ENCODE peak calls at places on chromosomes 11 and 22, in eight cellular contexts. One of them, this sample, is unnamed.

GRCh38 chr11:62726156-62727006 is 876 bp downstream of the HNRNPUL2 start:
- DNase-seq in A549: no peak
- DNase-seq in CD8-positive, alpha-beta T cell: no peak
- DNase-seq in right cardiac atrium: no peak
- DNase-seq in HCT116: no peak
- DNase-seq in GM23338: no peak
- DNase-seq in suprapubic skin: peak; percentile 73
- DNase-seq in uterus: no peak
- DNase-seq in this sample: no peak

GRCh38 chr22:34608716-34609115 is 457.2 kb upstream of the ISX start:
- DNase-seq in A549: no peak
- DNase-seq in CD8-positive, alpha-beta T cell: no peak
- DNase-seq in right cardiac atrium: no peak
- DNase-seq in HCT116: no peak
- DNase-seq in GM23338: no peak
- DNase-seq in suprapubic skin: no peak
- DNase-seq in uterus: no peak
- DNase-seq in this sample: no peak

GRCh38 chr22:39750759-39751158 is 142.8 kb downstream of the ENTHD1 start:
- DNase-seq in A549: no peak
- DNase-seq in CD8-positive, alpha-beta T cell: no peak
- DNase-seq in right cardiac atrium: no peak
- DNase-seq in HCT116: no peak
- DNase-seq in GM23338: no peak
- DNase-seq in suprapubic skin: no peak
- DNase-seq in uterus: no peak
- DNase-seq in this sample: no peak

GRCh38 chr11:27456140-27456801 is 16.3 kb downstream of the LGR4 start:
- DNase-seq in A549: no peak
- DNase-seq in CD8-positive, alpha-beta T cell: no peak
- DNase-seq in right cardiac atrium: no peak
- DNase-seq in HCT116: no peak
- DNase-seq in GM23338: no peak
- DNase-seq in suprapubic skin: no peak
- DNase-seq in uterus: no peak
- DNase-seq in this sample: no peak

GRCh38 chr11:120336641-120337132 is 474 bp downstream of the ARHGEF12 start:
- DNase-seq in A549: peak; percentile 31
- DNase-seq in CD8-positive, alpha-beta T cell: no peak
- DNase-seq in right cardiac atrium: peak; percentile 66
- DNase-seq in HCT116: no peak
- DNase-seq in GM23338: peak; percentile 47
- DNase-seq in suprapubic skin: peak; percentile 84
- DNase-seq in uterus: peak; percentile 46
- DNase-seq in this sample: peak; percentile 62

GRCh38 chr11:88293931-88294330 is 43.6 kb downstream of the CTSC start:
- DNase-seq in A549: no peak
- DNase-seq in CD8-positive, alpha-beta T cell: no peak
- DNase-seq in right cardiac atrium: peak; percentile 12
- DNase-seq in HCT116: no peak
- DNase-seq in GM23338: no peak
- DNase-seq in suprapubic skin: no peak
- DNase-seq in uterus: no peak
- DNase-seq in this sample: no peak

GRCh38 chr22:43197271-43197941 is 10.5 kb upstream of the TTLL12 start:
- DNase-seq in A549: no peak
- DNase-seq in CD8-positive, alpha-beta T cell: no peak
- DNase-seq in right cardiac atrium: no peak
- DNase-seq in HCT116: no peak
- DNase-seq in GM23338: no peak
- DNase-seq in suprapubic skin: no peak
- DNase-seq in uterus: no peak
- DNase-seq in this sample: no peak

GRCh38 chr11:68974421-68975194 is 6.2 kb downstream of the MRGPRD start:
- DNase-seq in A549: peak; percentile 62
- DNase-seq in CD8-positive, alpha-beta T cell: no peak
- DNase-seq in right cardiac atrium: no peak
- DNase-seq in HCT116: peak; percentile 77
- DNase-seq in GM23338: peak; percentile 68
- DNase-seq in suprapubic skin: peak; percentile 31
- DNase-seq in uterus: no peak
- DNase-seq in this sample: no peak

GRCh38 chr11:75547617-75548054 is 14.4 kb upstream of the SERPINH1 start:
- DNase-seq in A549: peak; percentile 89
- DNase-seq in CD8-positive, alpha-beta T cell: no peak
- DNase-seq in right cardiac atrium: peak; percentile 71
- DNase-seq in HCT116: no peak
- DNase-seq in GM23338: peak; percentile 89
- DNase-seq in suprapubic skin: no peak
- DNase-seq in uterus: peak; percentile 85
- DNase-seq in this sample: peak; percentile 57

DNA sequence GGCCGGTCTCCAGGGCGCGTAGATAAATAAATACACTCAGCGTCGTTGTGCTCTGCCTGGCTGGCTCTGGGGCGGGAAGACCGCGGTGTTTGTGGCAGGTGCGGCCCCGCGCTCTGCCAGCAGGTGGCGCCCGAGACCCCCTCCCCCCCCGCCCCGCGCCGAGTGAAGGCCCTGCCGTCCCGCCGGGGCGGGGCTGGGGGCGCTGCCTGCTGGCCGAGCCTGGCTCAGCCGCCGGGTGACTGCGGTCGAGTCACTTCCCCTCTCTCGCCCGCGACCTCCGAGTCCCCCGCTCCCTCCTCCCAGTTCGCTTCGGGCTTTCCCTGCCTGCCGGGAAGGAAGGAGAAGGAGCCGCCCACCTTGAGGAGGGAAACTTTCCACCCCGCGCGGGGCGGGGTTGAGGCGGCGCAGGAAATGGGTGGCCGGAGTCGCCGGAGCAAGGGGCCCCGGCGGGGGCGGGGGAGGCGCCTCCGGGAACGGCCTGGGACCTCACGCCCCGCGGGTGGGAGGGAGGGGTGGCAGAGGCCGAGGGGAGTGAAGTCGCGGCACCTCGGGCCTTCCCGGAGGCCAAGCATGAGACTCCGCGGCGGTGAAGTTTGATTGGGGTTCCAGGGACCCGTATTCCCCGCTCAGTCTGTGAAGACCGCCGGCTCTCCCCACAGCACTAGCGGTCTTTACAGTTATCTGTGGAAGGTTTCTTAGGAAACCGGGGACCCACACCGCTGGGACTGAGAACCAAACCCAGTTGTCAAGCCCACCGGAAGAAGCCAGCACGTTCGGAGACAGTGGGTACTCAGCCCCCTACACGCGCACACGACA is 1.5 kb upstream of the EHBP1L1 start:
- DNase-seq in A549: peak; percentile 89
- DNase-seq in CD8-positive, alpha-beta T cell: peak; percentile 57
- DNase-seq in right cardiac atrium: peak; percentile 98
- DNase-seq in HCT116: peak; percentile 83
- DNase-seq in GM23338: peak; percentile 92
- DNase-seq in suprapubic skin: peak; percentile 95
- DNase-seq in uterus: peak; percentile 90
- DNase-seq in this sample: peak; percentile 87
- H3K4me1 ChIP-seq in A549: peaks cover 57% of the 10 kb centered on the region
- H3K4me1 ChIP-seq in CD8-positive, alpha-beta T cell: peaks cover 59% of the 10 kb centered on the region
- H3K4me1 ChIP-seq in right cardiac atrium: peaks cover 14% of the 10 kb centered on the region
- H3K4me1 ChIP-seq in HCT116: peaks cover 47% of the 10 kb centered on the region
- H3K4me1 ChIP-seq in GM23338: peaks cover 23% of the 10 kb centered on the region
- H3K4me1 ChIP-seq in suprapubic skin: peaks cover 77% of the 10 kb centered on the region
- H3K4me1 ChIP-seq in uterus: peaks cover 12% of the 10 kb centered on the region
- H3K4me1 ChIP-seq in this sample: peaks cover 48% of the 10 kb centered on the region

GRCh38 chr11:86579406-86579731 is 93.0 kb downstream of the ME3 start:
- DNase-seq in A549: no peak
- DNase-seq in CD8-positive, alpha-beta T cell: no peak
- DNase-seq in right cardiac atrium: no peak
- DNase-seq in HCT116: no peak
- DNase-seq in GM23338: no peak
- DNase-seq in suprapubic skin: no peak
- DNase-seq in uterus: no peak
- DNase-seq in this sample: no peak

GRCh38 chr11:86578727-86579405 is 93.5 kb downstream of the ME3 start:
- DNase-seq in A549: no peak
- DNase-seq in CD8-positive, alpha-beta T cell: no peak
- DNase-seq in right cardiac atrium: no peak
- DNase-seq in HCT116: no peak
- DNase-seq in GM23338: no peak
- DNase-seq in suprapubic skin: no peak
- DNase-seq in uterus: no peak
- DNase-seq in this sample: no peak

GRCh38 chr11:86575927-86576326 is 96.5 kb downstream of the ME3 start:
- DNase-seq in A549: no peak
- DNase-seq in CD8-positive, alpha-beta T cell: no peak
- DNase-seq in right cardiac atrium: no peak
- DNase-seq in HCT116: no peak
- DNase-seq in GM23338: no peak
- DNase-seq in suprapubic skin: no peak
- DNase-seq in uterus: no peak
- DNase-seq in this sample: no peak

GRCh38 chr11:86576946-86577624 is 95.3 kb downstream of the ME3 start:
- DNase-seq in A549: no peak
- DNase-seq in CD8-positive, alpha-beta T cell: no peak
- DNase-seq in right cardiac atrium: no peak
- DNase-seq in HCT116: no peak
- DNase-seq in GM23338: no peak
- DNase-seq in suprapubic skin: no peak
- DNase-seq in uterus: no peak
- DNase-seq in this sample: no peak

GRCh38 chr11:86577663-86578636 is 94.5 kb downstream of the ME3 start:
- DNase-seq in A549: peak; percentile 63
- DNase-seq in CD8-positive, alpha-beta T cell: no peak
- DNase-seq in right cardiac atrium: peak; percentile 78
- DNase-seq in HCT116: peak; percentile 58
- DNase-seq in GM23338: no peak
- DNase-seq in suprapubic skin: peak; percentile 91
- DNase-seq in uterus: peak; percentile 87
- DNase-seq in this sample: peak; percentile 79
- H3K4me1 ChIP-seq in A549: peaks cover 89% of the 10 kb centered on the region
- H3K4me1 ChIP-seq in CD8-positive, alpha-beta T cell: no peaks in the 10 kb centered on the region
- H3K4me1 ChIP-seq in right cardiac atrium: peaks cover 20% of the 10 kb centered on the region
- H3K4me1 ChIP-seq in HCT116: peaks cover 17% of the 10 kb centered on the region
- H3K4me1 ChIP-seq in GM23338: no peaks in the 10 kb centered on the region
- H3K4me1 ChIP-seq in suprapubic skin: peaks cover 15% of the 10 kb centered on the region
- H3K4me1 ChIP-seq in uterus: peaks cover 12% of the 10 kb centered on the region
- H3K4me1 ChIP-seq in this sample: peaks cover 4% of the 10 kb centered on the region

GRCh38 chr11:12815150-12815523 is 140.9 kb downstream of the TEAD1 start:
- DNase-seq in A549: no peak
- DNase-seq in CD8-positive, alpha-beta T cell: no peak
- DNase-seq in right cardiac atrium: no peak
- DNase-seq in HCT116: no peak
- DNase-seq in GM23338: no peak
- DNase-seq in suprapubic skin: no peak
- DNase-seq in uterus: no peak
- DNase-seq in this sample: no peak

GRCh38 chr11:12813371-12814225 is 139.4 kb downstream of the TEAD1 start:
- DNase-seq in A549: peak; percentile 61
- DNase-seq in CD8-positive, alpha-beta T cell: no peak
- DNase-seq in right cardiac atrium: peak; percentile 41
- DNase-seq in HCT116: no peak
- DNase-seq in GM23338: no peak
- DNase-seq in suprapubic skin: no peak
- DNase-seq in uterus: peak; percentile 81
- DNase-seq in this sample: peak; percentile 43

GRCh38 chr11:12810497-12810896 is 136.3 kb downstream of the TEAD1 start:
- DNase-seq in A549: no peak
- DNase-seq in CD8-positive, alpha-beta T cell: no peak
- DNase-seq in right cardiac atrium: peak; percentile 64
- DNase-seq in HCT116: no peak
- DNase-seq in GM23338: no peak
- DNase-seq in suprapubic skin: no peak
- DNase-seq in uterus: no peak
- DNase-seq in this sample: no peak

GRCh38 chr11:12812849-12813248 is 138.6 kb downstream of the TEAD1 start:
- DNase-seq in A549: no peak
- DNase-seq in CD8-positive, alpha-beta T cell: no peak
- DNase-seq in right cardiac atrium: no peak
- DNase-seq in HCT116: no peak
- DNase-seq in GM23338: no peak
- DNase-seq in suprapubic skin: no peak
- DNase-seq in uterus: no peak
- DNase-seq in this sample: no peak

DNA sequence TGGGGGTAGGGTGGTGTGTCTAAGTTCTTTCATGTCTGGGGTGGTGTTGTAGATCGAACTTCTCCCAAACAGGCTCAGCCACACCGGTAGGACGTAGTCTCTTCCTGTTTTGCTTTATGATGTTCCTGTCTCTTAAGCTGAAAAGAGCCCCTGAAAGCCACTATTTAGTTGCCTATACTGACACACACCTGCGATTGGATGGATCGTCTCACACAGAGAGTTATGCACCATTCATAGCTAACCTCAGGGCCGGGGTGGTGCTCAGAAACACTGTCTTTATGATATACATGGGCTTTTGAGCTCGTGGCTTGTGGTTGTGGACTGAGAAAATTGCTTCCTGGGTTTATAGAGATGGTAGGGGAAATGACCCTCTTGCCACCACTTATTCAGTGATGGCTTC is 137.6 kb downstream of the TEAD1 start:
- DNase-seq in A549: no peak
- DNase-seq in CD8-positive, alpha-beta T cell: no peak
- DNase-seq in right cardiac atrium: no peak
- DNase-seq in HCT116: no peak
- DNase-seq in GM23338: no peak
- DNase-seq in suprapubic skin: no peak
- DNase-seq in uterus: no peak
- DNase-seq in this sample: no peak
- H3K4me1 ChIP-seq in A549: peaks cover 95% of the 10 kb centered on the region
- H3K4me1 ChIP-seq in CD8-positive, alpha-beta T cell: no peaks in the 10 kb centered on the region
- H3K4me1 ChIP-seq in right cardiac atrium: peaks cover 34% of the 10 kb centered on the region
- H3K4me1 ChIP-seq in HCT116: peaks cover 89% of the 10 kb centered on the region
- H3K4me1 ChIP-seq in GM23338: peaks cover 42% of the 10 kb centered on the region
- H3K4me1 ChIP-seq in suprapubic skin: peaks cover 44% of the 10 kb centered on the region
- H3K4me1 ChIP-seq in uterus: peaks cover 19% of the 10 kb centered on the region
- H3K4me1 ChIP-seq in this sample: no peaks in the 10 kb centered on the region

GRCh38 chr11:122199661-122200060 is 83.6 kb upstream of the BLID start:
- DNase-seq in A549: no peak
- DNase-seq in CD8-positive, alpha-beta T cell: no peak
- DNase-seq in right cardiac atrium: no peak
- DNase-seq in HCT116: no peak
- DNase-seq in GM23338: no peak
- DNase-seq in suprapubic skin: no peak
- DNase-seq in uterus: no peak
- DNase-seq in this sample: no peak

GRCh38 chr11:122201126-122201525 is 85.1 kb upstream of the BLID start:
- DNase-seq in A549: no peak
- DNase-seq in CD8-positive, alpha-beta T cell: no peak
- DNase-seq in right cardiac atrium: no peak
- DNase-seq in HCT116: no peak
- DNase-seq in GM23338: no peak
- DNase-seq in suprapubic skin: no peak
- DNase-seq in uterus: no peak
- DNase-seq in this sample: no peak

GRCh38 chr11:122195790-122196189 is 79.8 kb upstream of the BLID start:
- DNase-seq in A549: no peak
- DNase-seq in CD8-positive, alpha-beta T cell: no peak
- DNase-seq in right cardiac atrium: no peak
- DNase-seq in HCT116: no peak
- DNase-seq in GM23338: no peak
- DNase-seq in suprapubic skin: no peak
- DNase-seq in uterus: no peak
- DNase-seq in this sample: no peak

GRCh38 chr11:122198291-122198983 is 82.4 kb upstream of the BLID start:
- DNase-seq in A549: no peak
- DNase-seq in CD8-positive, alpha-beta T cell: no peak
- DNase-seq in right cardiac atrium: no peak
- DNase-seq in HCT116: no peak
- DNase-seq in GM23338: no peak
- DNase-seq in suprapubic skin: no peak
- DNase-seq in uterus: no peak
- DNase-seq in this sample: no peak

GRCh38 chr11:122197055-122197987 is 81.3 kb upstream of the BLID start:
- DNase-seq in A549: peak; percentile 87
- DNase-seq in CD8-positive, alpha-beta T cell: no peak
- DNase-seq in right cardiac atrium: peak; percentile 24
- DNase-seq in HCT116: peak; percentile 99
- DNase-seq in GM23338: no peak
- DNase-seq in suprapubic skin: no peak
- DNase-seq in uterus: peak; percentile 64
- DNase-seq in this sample: no peak
- H3K4me1 ChIP-seq in A549: peaks cover 76% of the 10 kb centered on the region
- H3K4me1 ChIP-seq in CD8-positive, alpha-beta T cell: no peaks in the 10 kb centered on the region
- H3K4me1 ChIP-seq in right cardiac atrium: peaks cover 9% of the 10 kb centered on the region
- H3K4me1 ChIP-seq in HCT116: peaks cover 76% of the 10 kb centered on the region
- H3K4me1 ChIP-seq in GM23338: peaks cover 4% of the 10 kb centered on the region
- H3K4me1 ChIP-seq in suprapubic skin: peaks cover 8% of the 10 kb centered on the region
- H3K4me1 ChIP-seq in uterus: no peaks in the 10 kb centered on the region
- H3K4me1 ChIP-seq in this sample: no peaks in the 10 kb centered on the region